ENCODE peak calls at places on chromosomes 2 and 18, in six cellular contexts. T is thoracic aorta; X is PC-3; E is RWPE2; S is CD8-positive, alpha-beta memory T cell; R is body of pancreas. A is an unnamed sample. For H3K4me1, the result is how much of the 10 kb centered on the place peaks cover.

GRCh38 chr2:67290451-67290991 is 106.6 kb upstream of the ETAA1 start:
- DNase-seq in T (no peak), X (peak), E (peak), S (no peak), R (no peak), A (no peak)

GRCh38 chr18:34028341-34028740 is 196.4 kb downstream of the NOL4 start:
- DNase-seq in T (no peak), X (no peak), E (no peak), S (no peak), R (no peak), A (no peak)

GRCh38 chr18:11728247-11728646 is 39.2 kb downstream of the GNAL start:
- DNase-seq in T (no peak), X (peak), E (no peak), S (no peak), R (no peak), A (no peak)

GRCh38 chr2:116180072-116180471 is 1634.4 kb upstream of the DDX18 start:
- DNase-seq in T (no peak), X (no peak), E (no peak), S (no peak), R (no peak), A (no peak)

GRCh38 chr2:105969552-105969951 is 224.5 kb downstream of the UXS1 start:
- DNase-seq in T (no peak), X (peak), E (no peak), S (no peak), R (no peak), A (no peak)

GRCh38 chr2:175180701-175181103 is 808 bp downstream of the ATP5MC3 start:
- DNase-seq in T (no peak), X (peak), E (no peak), S (peak), R (peak), A (peak)

GRCh38 chr2:208545398-208546042 is 138.9 kb downstream of the PTH2R start:
- DNase-seq in T (no peak), X (no peak), E (no peak), S (no peak), R (no peak), A (no peak)

GRCh38 chr2:212153923-212154322 is 384.7 kb downstream of the ERBB4 start:
- DNase-seq in T (no peak), X (no peak), E (no peak), S (no peak), R (no peak), A (no peak)

GRCh38 chr2:233350708-233351107 is 3.6 kb upstream of the DGKD start:
- DNase-seq in T (no peak), X (peak), E (peak), S (no peak), R (no peak), A (no peak)

GRCh38 chr18:31610841-31611240 is 19.2 kb downstream of the TTR start:
- DNase-seq in T (no peak), X (peak), E (no peak), S (no peak), R (peak), A (no peak)

GRCh38 chr2:209593930-209594329 is 170.1 kb downstream of the MAP2 start:
- DNase-seq in T (no peak), X (no peak), E (no peak), S (no peak), R (no peak), A (no peak)

GRCh38 chr18:3935316-3935715 is 485.3 kb downstream of the TGIF1 start:
- DNase-seq in T (no peak), X (no peak), E (no peak), S (no peak), R (no peak), A (no peak)

GRCh38 chr18:32847719-32848118 is 74.9 kb upstream of the KLHL14 start:
- DNase-seq in T (no peak), X (no peak), E (no peak), S (no peak), R (no peak), A (no peak)

GRCh38 chr2:12675352-12675795 is 41.4 kb upstream of the TRIB2 start:
- DNase-seq in T (no peak), X (peak), E (no peak), S (no peak), R (peak), A (no peak)

GRCh38 chr18:23502516-23503037 is 734 bp upstream of the RMC1 start:
- DNase-seq in T (no peak), X (no peak), E (no peak), S (no peak), R (no peak), A (no peak)

GRCh38 chr18:57915848-57916596 is 112.9 kb upstream of the ATP8B1 start:
- DNase-seq in T (no peak), X (no peak), E (no peak), S (no peak), R (peak), A (no peak)

GRCh38 chr2:98078699-98079098 is 8.3 kb upstream of the VWA3B start:
- DNase-seq in T (no peak), X (no peak), E (no peak), S (no peak), R (no peak), A (no peak)

GRCh38 chr2:8304821-8305766 is 376.8 kb upstream of the ID2 start:
- DNase-seq in T (no peak), X (no peak), E (no peak), S (no peak), R (no peak), A (peak)
- H3K4me1 ChIP-seq in T (under half), X (under half), E (under half), S (half or more), R (under half), A (under half)

GRCh38 chr2:74555610-74556103 is 1.1 kb downstream of the DOK1 start:
- DNase-seq in T (no peak), X (no peak), E (no peak), S (no peak), R (no peak), A (peak)
- H3K27ac ChIP-seq in T (peak), X (no peak), E (no peak), S (peak), R (peak), A (peak)

GRCh38 chr2:15980605-15981098 is 40.3 kb downstream of the MYCN start:
- DNase-seq in T (no peak), X (no peak), E (no peak), S (no peak), R (no peak), A (no peak)

GRCh38 chr2:15982285-15982967 is 42.1 kb downstream of the MYCN start:
- DNase-seq in T (no peak), X (no peak), E (no peak), S (no peak), R (no peak), A (no peak)

GRCh38 chr2:15983496-15983895 is 43.1 kb downstream of the MYCN start:
- DNase-seq in T (no peak), X (no peak), E (no peak), S (no peak), R (no peak), A (no peak)

GRCh38 chr2:15979759-15980604 is 39.6 kb downstream of the MYCN start:
- DNase-seq in T (no peak), X (no peak), E (no peak), S (no peak), R (no peak), A (no peak)

GRCh38 chr2:15981646-15982045 is 41.3 kb downstream of the MYCN start:
- DNase-seq in T (no peak), X (no peak), E (no peak), S (no peak), R (no peak), A (no peak)
- H3K4me1 ChIP-seq in T (under half), X (under half), E (under half), S (under half), R (under half), A (under half)

GRCh38 chr2:215791481-215791937 is 221.8 kb downstream of the MREG start:
- DNase-seq in T (no peak), X (no peak), E (no peak), S (no peak), R (no peak), A (no peak)

GRCh38 chr2:215796160-215796559 is 217.2 kb downstream of the MREG start:
- DNase-seq in T (no peak), X (peak), E (no peak), S (no peak), R (no peak), A (no peak)

GRCh38 chr2:215790548-215791421 is 222.6 kb downstream of the MREG start:
- DNase-seq in T (no peak), X (no peak), E (no peak), S (no peak), R (no peak), A (no peak)

GRCh38 chr2:215794829-215795546 is 218.4 kb downstream of the MREG start:
- DNase-seq in T (no peak), X (no peak), E (no peak), S (no peak), R (no peak), A (no peak)

GRCh38 chr2:215793747-215794595 is 219.4 kb downstream of the MREG start:
- DNase-seq in T (peak), X (peak), E (no peak), S (no peak), R (no peak), A (peak)
- H3K27ac ChIP-seq in T (peak), X (peak), E (peak), S (peak), R (no peak), A (peak)

GRCh38 chr2:96535331-96535730 is 1.2 kb upstream of the ARID5A start:
- DNase-seq in T (no peak), X (no peak), E (no peak), S (no peak), R (no peak), A (no peak)
- H3K4me1 ChIP-seq in T (half or more), X (under half), E (under half), S (half or more), R (under half), A (half or more)

GRCh38 chr2:152450176-152450575 is 115.2 kb downstream of the FMNL2 start:
- DNase-seq in T (no peak), X (no peak), E (no peak), S (no peak), R (no peak), A (no peak)
- H3K27ac ChIP-seq in T (no peak), X (no peak), E (no peak), S (no peak), R (no peak), A (no peak)

DNA sequence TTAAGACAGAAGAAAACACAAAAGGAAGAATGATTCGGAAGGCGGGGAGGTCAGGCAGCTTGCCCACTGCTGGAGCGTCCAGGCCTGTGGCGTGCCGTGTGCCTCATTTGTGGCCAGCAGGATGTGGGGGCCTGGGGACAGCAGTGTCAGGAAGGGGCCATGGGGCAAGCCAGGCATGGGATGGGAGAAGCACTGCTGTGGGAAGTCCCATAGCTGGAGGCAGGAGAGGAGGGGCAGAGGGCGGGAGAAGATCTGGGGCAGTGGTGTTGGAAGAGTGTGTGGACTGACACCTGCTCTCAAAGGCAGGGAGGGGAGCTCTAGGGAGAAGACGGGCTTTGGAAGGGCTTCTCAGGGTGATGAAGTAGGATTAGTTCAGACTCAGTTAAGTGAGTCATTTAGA is 133.7 kb downstream of the ACOXL start:
- DNase-seq in T (no peak), X (no peak), E (no peak), S (no peak), R (no peak), A (no peak)
- H3K4me1 ChIP-seq in T (under half), X (under half), E (under half), S (under half), R (under half), A (under half)